ENCODE peak calls at places on chromosomes 12 and 14, in eight cellular contexts. V is fibroblast of mammary gland, K is HFF-Myc, I is lower leg skin, Q is esophagus squamous epithelium, J is cardiac muscle cell, Z is hepatocyte, W is Caco-2. H is an unnamed sample.

GRCh38 chr14:46819117-46819516 is 167.5 kb upstream of the RPL10L start:
- DNase-seq in V (no peak), K (no peak), I (no peak), Q (no peak), J (no peak), Z (no peak), W (no peak), H (no peak)

GRCh38 chr14:92280554-92281262 is 42.3 kb upstream of the SLC24A4 start:
- DNase-seq in V (no peak), K (no peak), I (no peak), Q (no peak), J (no peak), Z (no peak), W (no peak), H (no peak)

GRCh38 chr12:49567302-49567610 is 686 bp downstream of the MCRS1 start:
- DNase-seq in V (no peak), K (no peak), I (no peak), Q (no peak), J (no peak), Z (no peak), W (no peak), H (no peak)

GRCh38 chr12:77133566-77133965 is 68.2 kb upstream of the E2F7 start:
- DNase-seq in V (peak; percentile 65), K (peak; percentile 39), I (no peak), Q (no peak), J (peak; percentile 74), Z (peak; percentile 76), W (peak; percentile 62), H (no peak)

GRCh38 chr12:3046441-3047200 is 30.6 kb upstream of the TSPAN9 start:
- DNase-seq in V (peak; percentile 40), K (no peak), I (no peak), Q (no peak), J (peak; percentile 43), Z (no peak), W (no peak), H (no peak)

GRCh38 chr12:40970320-40970907 is 217.7 kb upstream of the PDZRN4 start:
- DNase-seq in V (no peak), K (no peak), I (no peak), Q (no peak), J (no peak), Z (no peak), W (peak; percentile 9), H (no peak)

GRCh38 chr12:50103767-50104321 is at the start of gene GPD1:
- DNase-seq in V (peak; percentile 28), K (no peak), I (no peak), Q (no peak), J (peak; percentile 54), Z (peak; percentile 92), W (no peak), H (no peak)

GRCh38 chr12:10663869-10664268 is 10.0 kb downstream of the STYK1 start:
- DNase-seq in V (no peak), K (no peak), I (no peak), Q (no peak), J (no peak), Z (no peak), W (no peak), H (no peak)

GRCh38 chr14:73238262-73238852 is 1.1 kb downstream of the PAPLN start:
- DNase-seq in V (peak; percentile 82), K (peak; percentile 25), I (no peak), Q (no peak), J (peak; percentile 89), Z (peak; percentile 28), W (peak; percentile 36), H (peak; percentile 44)

GRCh38 chr12:60760965-60761364 is 1165.1 kb downstream of the SLC16A7 start:
- DNase-seq in V (no peak), K (no peak), I (no peak), Q (no peak), J (no peak), Z (no peak), W (no peak), H (no peak)

GRCh38 chr12:54163147-54163546 is 25.6 kb downstream of the SMUG1 start:
- DNase-seq in V (no peak), K (no peak), I (no peak), Q (no peak), J (no peak), Z (no peak), W (no peak), H (no peak)

GRCh38 chr12:42475055-42475454 is 114.5 kb downstream of the PRICKLE1 start:
- DNase-seq in V (no peak), K (no peak), I (no peak), Q (no peak), J (no peak), Z (no peak), W (no peak), H (no peak)

GRCh38 chr12:113589437-113589836 is 117.8 kb upstream of the LHX5 start:
- DNase-seq in V (no peak), K (no peak), I (no peak), Q (no peak), J (no peak), Z (no peak), W (no peak), H (no peak)

GRCh38 chr12:2924019-2924418 is 33.3 kb downstream of the TULP3 start:
- DNase-seq in V (peak; percentile 72), K (no peak), I (no peak), Q (no peak), J (peak; percentile 37), Z (no peak), W (no peak), H (no peak)

GRCh38 chr12:85996280-85996679 is 122.2 kb downstream of the NTS start:
- DNase-seq in V (no peak), K (no peak), I (no peak), Q (no peak), J (peak; percentile 41), Z (no peak), W (no peak), H (no peak)

GRCh38 chr14:57302883-57303282 is 34.1 kb downstream of the AP5M1 start:
- DNase-seq in V (peak; percentile 29), K (no peak), I (no peak), Q (no peak), J (peak; percentile 18), Z (no peak), W (no peak), H (no peak)

GRCh38 chr14:67984274-67984673 is 164.7 kb downstream of the RAD51B start:
- DNase-seq in V (no peak), K (no peak), I (no peak), Q (no peak), J (no peak), Z (no peak), W (no peak), H (no peak)

DNA sequence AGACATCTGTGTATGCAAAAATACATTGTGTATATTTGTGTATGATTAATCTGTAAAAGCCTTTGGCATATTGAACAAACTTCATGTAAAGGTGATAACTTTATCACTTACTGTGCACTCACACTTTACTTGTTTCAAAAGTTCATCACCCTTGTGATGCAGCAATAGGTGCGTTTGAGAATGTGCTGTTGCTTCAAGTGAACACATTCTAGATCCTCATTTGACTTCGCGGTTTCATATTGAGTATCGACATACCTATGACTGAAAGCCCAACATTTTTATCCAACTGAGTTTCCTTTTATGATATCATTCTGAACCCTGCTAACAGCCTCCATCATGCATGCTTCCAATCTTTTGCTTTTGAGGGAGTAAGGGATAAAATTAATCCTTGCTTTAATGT is 1086.9 kb downstream of the TMEM121 start:
- DNase-seq in V (no peak), K (no peak), I (no peak), Q (no peak), J (no peak), Z (no peak), W (no peak), H (no peak)
- H3K4me3 ChIP-seq in V (no peak overlapping the region), K (no peak overlapping the region), I (no peak overlapping the region), Q (no peak overlapping the region), J (no peak overlapping the region), Z (no peak overlapping the region), W (no peak overlapping the region), H (no peak overlapping the region)

GRCh38 chr12:105079011-105079570 is 5.2 kb downstream of the ALDH1L2 start:
- DNase-seq in V (no peak), K (no peak), I (no peak), Q (no peak), J (no peak), Z (no peak), W (no peak), H (no peak)

GRCh38 chr12:105085537-105085936 is 1.3 kb upstream of the ALDH1L2 start:
- DNase-seq in V (no peak), K (no peak), I (no peak), Q (no peak), J (no peak), Z (no peak), W (no peak), H (no peak)

GRCh38 chr12:105084251-105085250 is at the start of gene ALDH1L2:
- DNase-seq in V (peak; percentile 89), K (peak; percentile 38), I (peak; percentile 65), Q (peak; percentile 16), J (peak; percentile 96), Z (peak; percentile 84), W (peak; percentile 87), H (no peak)

GRCh38 chr12:105083041-105083440 is 1.2 kb downstream of the ALDH1L2 start:
- DNase-seq in V (peak; percentile 12), K (no peak), I (no peak), Q (no peak), J (peak; percentile 17), Z (no peak), W (no peak), H (no peak)

GRCh38 chr12:105083551-105084105 is 630 bp downstream of the ALDH1L2 start:
- DNase-seq in V (peak; percentile 71), K (no peak), I (peak; percentile 60), Q (no peak), J (peak; percentile 87), Z (peak; percentile 57), W (peak; percentile 71), H (no peak)
- TF ChIP-seq CTCF in V (peak; percentile 17), K (no peak), I (no peak), Q (peak; percentile 10), J (peak; percentile 10), Z (no peak), W (peak; percentile 1), H (no peak)

DNA sequence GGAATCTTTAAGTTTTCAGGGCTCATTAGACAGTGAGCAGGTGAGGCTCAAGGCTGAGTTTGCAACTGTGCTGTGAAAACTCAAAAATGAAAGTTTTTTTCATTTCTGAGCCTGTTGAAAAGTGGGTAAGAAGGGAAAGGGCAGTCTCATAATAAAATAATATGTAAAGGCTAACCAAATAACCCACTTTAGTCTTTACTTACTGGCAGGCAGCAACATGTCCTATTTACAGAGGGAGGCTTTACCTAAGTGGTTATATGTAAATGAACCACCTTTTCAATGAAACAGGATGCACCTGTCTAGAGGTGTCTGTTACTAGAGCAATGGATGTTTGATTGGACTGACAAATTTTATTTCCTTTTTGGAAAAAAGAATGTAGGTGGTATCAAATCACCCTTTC is 158.0 kb downstream of the ETV6 start:
- DNase-seq in V (no peak), K (no peak), I (no peak), Q (no peak), J (no peak), Z (no peak), W (no peak), H (no peak)
- H3K4me3 ChIP-seq in V (no peak overlapping the region), K (no peak overlapping the region), I (no peak overlapping the region), Q (no peak overlapping the region), J (no peak overlapping the region), Z (no peak overlapping the region), W (no peak overlapping the region), H (no peak overlapping the region)

DNA sequence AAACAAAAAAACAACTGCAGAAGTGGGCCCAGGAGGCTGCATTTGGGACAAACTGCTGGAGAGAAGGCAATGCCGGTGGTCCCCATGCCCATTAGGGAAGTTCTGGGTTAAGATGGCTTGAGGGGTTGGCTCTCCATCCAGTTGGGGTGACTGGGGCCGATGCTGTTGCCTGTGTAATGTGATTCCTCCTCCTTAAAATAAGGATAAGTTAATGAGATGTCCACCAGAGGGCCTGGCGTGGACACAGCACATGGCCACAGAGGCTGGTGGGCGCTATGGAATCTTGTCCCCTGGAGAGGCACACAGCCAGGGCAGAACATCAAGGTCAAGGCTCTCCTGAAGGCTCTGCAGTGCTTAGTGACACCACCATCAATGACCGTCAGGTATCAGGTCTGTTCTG is 1.0 kb upstream of the TESC start:
- DNase-seq in V (peak; percentile 11), K (no peak), I (no peak), Q (no peak), J (no peak), Z (peak; percentile 24), W (peak; percentile 29), H (no peak)
- TF ChIP-seq CTCF in V (peak; percentile 34), K (peak; percentile 26), I (no peak), Q (no peak), J (peak; percentile 36), Z (peak; percentile 19), W (peak; percentile 23), H (peak; percentile 40)